ENCODE peak calls at places on chromosomes 12 and 14, in four cellular contexts. A, C, H and F are unnamed samples.
A peak's percentile ranks its signal among the peaks of the same experiment; 100 is the strongest.

GRCh38 chr12:114834621-114835020 is 150.6 kb upstream of the TBX3 start:
- DNase-seq in A (peak; percentile 13), C (no peak), H (no peak), F (peak; percentile 39)

GRCh38 chr14:93926873-93927571 is at the start of gene FAM181A:
- DNase-seq in A (no peak), C (no peak), H (no peak), F (no peak)

GRCh38 chr12:114799574-114800487 is 115.9 kb upstream of the TBX3 start:
- DNase-seq in A (no peak), C (peak; percentile 70), H (no peak), F (peak; percentile 96)

GRCh38 chr12:31582155-31582554 is 8.8 kb downstream of the DENND5B start:
- DNase-seq in A (peak; percentile 73), C (no peak), H (no peak), F (no peak)

GRCh38 chr14:100589071-100589759 is 2.0 kb upstream of the BEGAIN start:
- DNase-seq in A (no peak), C (no peak), H (no peak), F (no peak)

GRCh38 chr12:52956987-52957386 is 8.1 kb downstream of the KRT18 start:
- DNase-seq in A (peak; percentile 33), C (no peak), H (no peak), F (peak; percentile 64)

GRCh38 chr12:94134226-94134795 is 14.1 kb upstream of the PLXNC1 start:
- DNase-seq in A (peak; percentile 66), C (no peak), H (no peak), F (peak; percentile 70)

GRCh38 chr12:110880651-110881050 is 33.9 kb downstream of the CCDC63 start:
- DNase-seq in A (no peak), C (no peak), H (no peak), F (no peak)

GRCh38 chr14:104926619-104927431 is 2.1 kb downstream of the PLD4 start:
- DNase-seq in A (no peak), C (no peak), H (no peak), F (no peak)

GRCh38 chr12:110995016-110995415 is 74.6 kb upstream of the MYL2 start:
- DNase-seq in A (no peak), C (no peak), H (no peak), F (no peak)

GRCh38 chr12:106333756-106334155 is 23.8 kb upstream of the POLR3B start:
- DNase-seq in A (no peak), C (no peak), H (no peak), F (no peak)

GRCh38 chr14:89245802-89246201 is 171.2 kb downstream of the FOXN3 start:
- DNase-seq in A (no peak), C (no peak), H (no peak), F (no peak)

GRCh38 chr12:93789767-93790166 is 112.6 kb downstream of the CRADD start:
- DNase-seq in A (no peak), C (no peak), H (no peak), F (no peak)

GRCh38 chr12:90953956-90954421 is 987 bp downstream of the CCER1 start:
- DNase-seq in A (no peak), C (no peak), H (no peak), F (no peak)

GRCh38 chr14:74660167-74660566 is 48.1 kb upstream of the LTBP2 start:
- DNase-seq in A (peak; percentile 25), C (no peak), H (no peak), F (no peak)

GRCh38 chr12:52333321-52333720 is 12.1 kb upstream of the KRT83 start:
- DNase-seq in A (no peak), C (no peak), H (no peak), F (no peak)

GRCh38 chr14:55581011-55581806 is 1.2 kb downstream of the KTN1 start:
- DNase-seq in A (peak; percentile 59), C (peak; percentile 23), H (peak; percentile 2), F (peak; percentile 40)

GRCh38 chr12:79690156-79690605 is 583 bp downstream of the PAWR start:
- DNase-seq in A (no peak), C (peak; percentile 31), H (no peak), F (peak; percentile 53)

GRCh38 chr12:43744826-43745225 is 13.8 kb downstream of the PUS7L start:
- DNase-seq in A (no peak), C (no peak), H (no peak), F (no peak)

GRCh38 chr14:91202234-91202974 is 42.1 kb downstream of the GPR68 start:
- DNase-seq in A (no peak), C (no peak), H (no peak), F (no peak)

GRCh38 chr12:53098354-53098981 is 1.0 kb downstream of the IGFBP6 start:
- DNase-seq in A (peak; percentile 53), C (no peak), H (no peak), F (peak; percentile 80)

GRCh38 chr12:21305666-21306065 is 29.1 kb downstream of the SLCO1A2 start:
- DNase-seq in A (no peak), C (no peak), H (no peak), F (no peak)

GRCh38 chr12:95481072-95481471 is 7.1 kb downstream of the METAP2 start:
- DNase-seq in A (no peak), C (no peak), H (no peak), F (no peak)

GRCh38 chr12:30719060-30719459 is 23.4 kb upstream of the IPO8 start:
- DNase-seq in A (peak; percentile 63), C (no peak), H (no peak), F (no peak)

GRCh38 chr14:52071675-52072074 is 2.8 kb upstream of the NID2 start:
- DNase-seq in A (no peak), C (no peak), H (no peak), F (peak; percentile 9)

GRCh38 chr14:104007121-104007520 is 64.8 kb upstream of the RD3L start:
- DNase-seq in A (no peak), C (no peak), H (no peak), F (no peak)

GRCh38 chr12:79688376-79689040 is 2.3 kb downstream of the PAWR start:
- DNase-seq in A (peak; percentile 35), C (no peak), H (no peak), F (no peak)

GRCh38 chr12:132162508-132163031 is 18.3 kb downstream of the NOC4L start:
- DNase-seq in A (peak; percentile 44), C (no peak), H (no peak), F (peak; percentile 87)

GRCh38 chr14:50985124-50985815 is 41.0 kb upstream of the PYGL start:
- DNase-seq in A (no peak), C (no peak), H (no peak), F (no peak)

GRCh38 chr12:563899-564298 is 99.3 kb downstream of the NINJ2 start:
- DNase-seq in A (no peak), C (no peak), H (no peak), F (no peak)

GRCh38 chr14:35331605-35332516 is 39.7 kb downstream of the PSMA6 start:
- DNase-seq in A (peak; percentile 96), C (peak; percentile 62), H (no peak), F (no peak)

GRCh38 chr14:63773504-63773903 is 45.6 kb upstream of the SGPP1 start:
- DNase-seq in A (no peak), C (no peak), H (no peak), F (no peak)

GRCh38 chr14:71711619-71712018 is 220.6 kb upstream of the RGS6 start:
- DNase-seq in A (peak; percentile 64), C (no peak), H (no peak), F (no peak)

GRCh38 chr14:104935955-104936354 is 11.3 kb downstream of the PLD4 start:
- DNase-seq in A (no peak), C (peak; percentile 1), H (no peak), F (no peak)